ENCODE peak calls at places on chromosome 2, in seven cellular contexts. One of them, this sample, is unnamed.

GRCh38 chr2:29323961-29324360 is 208.7 kb downstream of the CLIP4 start:
- DNase-seq in HuH-7: no peak
- DNase-seq in C1 segment of cervical spinal cord: no peak
- DNase-seq in sigmoid colon: no peak
- DNase-seq in GM06990: no peak
- DNase-seq in GM23248: peak; percentile 65
- DNase-seq in stimulated activated CD8-positive, alpha-beta memory T cell treated with anti-CD3 and anti-CD28 coated beads, Interleukin-12 subunit alpha, Interleukin-12 subunit beta, amount 100 ng/mL, for 1 hour: no peak
- DNase-seq in this sample: no peak

GRCh38 chr2:72181616-72182015 is 34.0 kb upstream of the CYP26B1 start:
- DNase-seq in GM06990: no peak
- DNase-seq in HuH-7: no peak
- DNase-seq in C1 segment of cervical spinal cord: no peak
- DNase-seq in sigmoid colon: no peak
- DNase-seq in GM23248: no peak
- DNase-seq in stimulated activated CD8-positive, alpha-beta memory T cell treated with anti-CD3 and anti-CD28 coated beads, Interleukin-12 subunit alpha, Interleukin-12 subunit beta, amount 100 ng/mL, for 1 hour: no peak
- DNase-seq in this sample: no peak

GRCh38 chr2:174300114-174300513 is 34.6 kb upstream of the SP9 start:
- DNase-seq in HuH-7: no peak
- DNase-seq in GM06990: no peak
- DNase-seq in C1 segment of cervical spinal cord: no peak
- DNase-seq in stimulated activated CD8-positive, alpha-beta memory T cell treated with anti-CD3 and anti-CD28 coated beads, Interleukin-12 subunit alpha, Interleukin-12 subunit beta, amount 100 ng/mL, for 1 hour: no peak
- DNase-seq in GM23248: peak; percentile 33
- DNase-seq in sigmoid colon: no peak
- DNase-seq in this sample: peak; percentile 18

GRCh38 chr2:113080134-113080533 is 12.4 kb downstream of the IL1F10 start:
- DNase-seq in stimulated activated CD8-positive, alpha-beta memory T cell treated with anti-CD3 and anti-CD28 coated beads, Interleukin-12 subunit alpha, Interleukin-12 subunit beta, amount 100 ng/mL, for 1 hour: no peak
- DNase-seq in GM06990: no peak
- DNase-seq in HuH-7: peak; percentile 52
- DNase-seq in sigmoid colon: no peak
- DNase-seq in C1 segment of cervical spinal cord: no peak
- DNase-seq in GM23248: peak; percentile 75
- DNase-seq in this sample: peak; percentile 57

GRCh38 chr2:32289165-32290054 is 11.7 kb downstream of the YIPF4 start:
- DNase-seq in GM06990: no peak
- DNase-seq in sigmoid colon: no peak
- DNase-seq in C1 segment of cervical spinal cord: no peak
- DNase-seq in stimulated activated CD8-positive, alpha-beta memory T cell treated with anti-CD3 and anti-CD28 coated beads, Interleukin-12 subunit alpha, Interleukin-12 subunit beta, amount 100 ng/mL, for 1 hour: no peak
- DNase-seq in GM23248: peak; percentile 76
- DNase-seq in HuH-7: no peak
- DNase-seq in this sample: peak; percentile 27

GRCh38 chr2:204434660-204435462 is 110.4 kb upstream of the PARD3B start:
- DNase-seq in GM23248: peak; percentile 3
- DNase-seq in C1 segment of cervical spinal cord: no peak
- DNase-seq in stimulated activated CD8-positive, alpha-beta memory T cell treated with anti-CD3 and anti-CD28 coated beads, Interleukin-12 subunit alpha, Interleukin-12 subunit beta, amount 100 ng/mL, for 1 hour: no peak
- DNase-seq in sigmoid colon: no peak
- DNase-seq in HuH-7: no peak
- DNase-seq in GM06990: no peak
- DNase-seq in this sample: no peak

GRCh38 chr2:187497858-187498463 is 49.9 kb upstream of the CALCRL start:
- DNase-seq in stimulated activated CD8-positive, alpha-beta memory T cell treated with anti-CD3 and anti-CD28 coated beads, Interleukin-12 subunit alpha, Interleukin-12 subunit beta, amount 100 ng/mL, for 1 hour: no peak
- DNase-seq in C1 segment of cervical spinal cord: no peak
- DNase-seq in sigmoid colon: no peak
- DNase-seq in GM23248: peak; percentile 42
- DNase-seq in HuH-7: no peak
- DNase-seq in GM06990: no peak
- DNase-seq in this sample: no peak

GRCh38 chr2:149579972-149580882 is 7.3 kb downstream of the MMADHC start:
- DNase-seq in GM23248: peak; percentile 35
- DNase-seq in stimulated activated CD8-positive, alpha-beta memory T cell treated with anti-CD3 and anti-CD28 coated beads, Interleukin-12 subunit alpha, Interleukin-12 subunit beta, amount 100 ng/mL, for 1 hour: no peak
- DNase-seq in GM06990: no peak
- DNase-seq in HuH-7: no peak
- DNase-seq in sigmoid colon: no peak
- DNase-seq in C1 segment of cervical spinal cord: no peak
- DNase-seq in this sample: no peak

GRCh38 chr2:3683748-3684454 is 19.5 kb upstream of the DCDC2C start:
- DNase-seq in C1 segment of cervical spinal cord: no peak
- DNase-seq in stimulated activated CD8-positive, alpha-beta memory T cell treated with anti-CD3 and anti-CD28 coated beads, Interleukin-12 subunit alpha, Interleukin-12 subunit beta, amount 100 ng/mL, for 1 hour: no peak
- DNase-seq in GM23248: peak; percentile 8
- DNase-seq in GM06990: no peak
- DNase-seq in sigmoid colon: no peak
- DNase-seq in HuH-7: no peak
- DNase-seq in this sample: no peak

GRCh38 chr2:219544567-219544966 is 739 bp downstream of the TMEM198 start:
- DNase-seq in C1 segment of cervical spinal cord: peak; percentile 18
- DNase-seq in HuH-7: no peak
- DNase-seq in GM06990: no peak
- DNase-seq in GM23248: no peak
- DNase-seq in sigmoid colon: no peak
- DNase-seq in stimulated activated CD8-positive, alpha-beta memory T cell treated with anti-CD3 and anti-CD28 coated beads, Interleukin-12 subunit alpha, Interleukin-12 subunit beta, amount 100 ng/mL, for 1 hour: no peak
- DNase-seq in this sample: no peak

GRCh38 chr2:55776479-55776878 is 82.8 kb upstream of the PNPT1 start:
- DNase-seq in sigmoid colon: no peak
- DNase-seq in C1 segment of cervical spinal cord: no peak
- DNase-seq in GM06990: no peak
- DNase-seq in GM23248: no peak
- DNase-seq in HuH-7: no peak
- DNase-seq in stimulated activated CD8-positive, alpha-beta memory T cell treated with anti-CD3 and anti-CD28 coated beads, Interleukin-12 subunit alpha, Interleukin-12 subunit beta, amount 100 ng/mL, for 1 hour: no peak
- DNase-seq in this sample: no peak

GRCh38 chr2:46164581-46165301 is 132.5 kb upstream of the EPAS1 start:
- DNase-seq in stimulated activated CD8-positive, alpha-beta memory T cell treated with anti-CD3 and anti-CD28 coated beads, Interleukin-12 subunit alpha, Interleukin-12 subunit beta, amount 100 ng/mL, for 1 hour: no peak
- DNase-seq in HuH-7: no peak
- DNase-seq in sigmoid colon: peak; percentile 92
- DNase-seq in C1 segment of cervical spinal cord: no peak
- DNase-seq in GM06990: no peak
- DNase-seq in GM23248: peak; percentile 92
- DNase-seq in this sample: peak; percentile 74

GRCh38 chr2:200964498-200964897 is 1.0 kb upstream of the ORC2 start:
- DNase-seq in sigmoid colon: no peak
- DNase-seq in stimulated activated CD8-positive, alpha-beta memory T cell treated with anti-CD3 and anti-CD28 coated beads, Interleukin-12 subunit alpha, Interleukin-12 subunit beta, amount 100 ng/mL, for 1 hour: no peak
- DNase-seq in C1 segment of cervical spinal cord: no peak
- DNase-seq in HuH-7: no peak
- DNase-seq in GM06990: no peak
- DNase-seq in GM23248: no peak
- DNase-seq in this sample: no peak

GRCh38 chr2:164920430-164920829 is 34.9 kb downstream of the SLC38A11 start:
- DNase-seq in GM06990: no peak
- DNase-seq in C1 segment of cervical spinal cord: no peak
- DNase-seq in GM23248: peak; percentile 96
- DNase-seq in HuH-7: peak; percentile 35
- DNase-seq in sigmoid colon: no peak
- DNase-seq in stimulated activated CD8-positive, alpha-beta memory T cell treated with anti-CD3 and anti-CD28 coated beads, Interleukin-12 subunit alpha, Interleukin-12 subunit beta, amount 100 ng/mL, for 1 hour: no peak
- DNase-seq in this sample: peak; percentile 65

GRCh38 chr2:160703648-160704585 is 210.3 kb upstream of the RBMS1 start:
- DNase-seq in GM06990: peak; percentile 61
- DNase-seq in HuH-7: no peak
- DNase-seq in GM23248: no peak
- DNase-seq in C1 segment of cervical spinal cord: no peak
- DNase-seq in sigmoid colon: no peak
- DNase-seq in stimulated activated CD8-positive, alpha-beta memory T cell treated with anti-CD3 and anti-CD28 coated beads, Interleukin-12 subunit alpha, Interleukin-12 subunit beta, amount 100 ng/mL, for 1 hour: no peak
- DNase-seq in this sample: no peak

GRCh38 chr2:120898496-120898895 is 162.8 kb downstream of the GLI2 start:
- DNase-seq in GM23248: no peak
- DNase-seq in C1 segment of cervical spinal cord: no peak
- DNase-seq in GM06990: no peak
- DNase-seq in HuH-7: no peak
- DNase-seq in stimulated activated CD8-positive, alpha-beta memory T cell treated with anti-CD3 and anti-CD28 coated beads, Interleukin-12 subunit alpha, Interleukin-12 subunit beta, amount 100 ng/mL, for 1 hour: no peak
- DNase-seq in sigmoid colon: no peak
- DNase-seq in this sample: no peak

GRCh38 chr2:151886235-151886634 is 58.0 kb upstream of the ARL5A start:
- DNase-seq in stimulated activated CD8-positive, alpha-beta memory T cell treated with anti-CD3 and anti-CD28 coated beads, Interleukin-12 subunit alpha, Interleukin-12 subunit beta, amount 100 ng/mL, for 1 hour: no peak
- DNase-seq in GM06990: no peak
- DNase-seq in C1 segment of cervical spinal cord: no peak
- DNase-seq in sigmoid colon: no peak
- DNase-seq in HuH-7: no peak
- DNase-seq in GM23248: no peak
- DNase-seq in this sample: peak; percentile 42

GRCh38 chr2:44542520-44542919 is 180.8 kb downstream of the CAMKMT start:
- DNase-seq in C1 segment of cervical spinal cord: no peak
- DNase-seq in GM23248: no peak
- DNase-seq in HuH-7: no peak
- DNase-seq in GM06990: no peak
- DNase-seq in sigmoid colon: no peak
- DNase-seq in stimulated activated CD8-positive, alpha-beta memory T cell treated with anti-CD3 and anti-CD28 coated beads, Interleukin-12 subunit alpha, Interleukin-12 subunit beta, amount 100 ng/mL, for 1 hour: no peak
- DNase-seq in this sample: no peak

GRCh38 chr2:128623776-128624424 is 305.2 kb upstream of the HS6ST1 start:
- DNase-seq in sigmoid colon: no peak
- DNase-seq in C1 segment of cervical spinal cord: no peak
- DNase-seq in GM06990: peak; percentile 48
- DNase-seq in GM23248: peak; percentile 88
- DNase-seq in stimulated activated CD8-positive, alpha-beta memory T cell treated with anti-CD3 and anti-CD28 coated beads, Interleukin-12 subunit alpha, Interleukin-12 subunit beta, amount 100 ng/mL, for 1 hour: no peak
- DNase-seq in HuH-7: no peak
- DNase-seq in this sample: peak; percentile 29

GRCh38 chr2:164000171-164000570 is 264.4 kb upstream of the FIGN start:
- DNase-seq in sigmoid colon: no peak
- DNase-seq in GM23248: peak; percentile 9
- DNase-seq in GM06990: no peak
- DNase-seq in stimulated activated CD8-positive, alpha-beta memory T cell treated with anti-CD3 and anti-CD28 coated beads, Interleukin-12 subunit alpha, Interleukin-12 subunit beta, amount 100 ng/mL, for 1 hour: no peak
- DNase-seq in C1 segment of cervical spinal cord: no peak
- DNase-seq in HuH-7: no peak
- DNase-seq in this sample: no peak

GRCh38 chr2:113032737-113033136 is 19.9 kb downstream of the IL36B start:
- DNase-seq in stimulated activated CD8-positive, alpha-beta memory T cell treated with anti-CD3 and anti-CD28 coated beads, Interleukin-12 subunit alpha, Interleukin-12 subunit beta, amount 100 ng/mL, for 1 hour: no peak
- DNase-seq in GM23248: no peak
- DNase-seq in HuH-7: no peak
- DNase-seq in GM06990: no peak
- DNase-seq in sigmoid colon: no peak
- DNase-seq in C1 segment of cervical spinal cord: no peak
- DNase-seq in this sample: no peak

GRCh38 chr2:593354-594026 is 83.7 kb downstream of the TMEM18 start:
- DNase-seq in HuH-7: no peak
- DNase-seq in GM23248: no peak
- DNase-seq in GM06990: no peak
- DNase-seq in stimulated activated CD8-positive, alpha-beta memory T cell treated with anti-CD3 and anti-CD28 coated beads, Interleukin-12 subunit alpha, Interleukin-12 subunit beta, amount 100 ng/mL, for 1 hour: no peak
- DNase-seq in sigmoid colon: no peak
- DNase-seq in C1 segment of cervical spinal cord: no peak
- DNase-seq in this sample: peak; percentile 71

GRCh38 chr2:8239402-8240127 is 442.3 kb upstream of the ID2 start:
- DNase-seq in GM23248: no peak
- DNase-seq in HuH-7: no peak
- DNase-seq in GM06990: no peak
- DNase-seq in C1 segment of cervical spinal cord: no peak
- DNase-seq in stimulated activated CD8-positive, alpha-beta memory T cell treated with anti-CD3 and anti-CD28 coated beads, Interleukin-12 subunit alpha, Interleukin-12 subunit beta, amount 100 ng/mL, for 1 hour: no peak
- DNase-seq in sigmoid colon: no peak
- DNase-seq in this sample: no peak

GRCh38 chr2:36871068-36871707 is 95.1 kb downstream of the STRN start:
- DNase-seq in GM23248: no peak
- DNase-seq in GM06990: no peak
- DNase-seq in sigmoid colon: no peak
- DNase-seq in stimulated activated CD8-positive, alpha-beta memory T cell treated with anti-CD3 and anti-CD28 coated beads, Interleukin-12 subunit alpha, Interleukin-12 subunit beta, amount 100 ng/mL, for 1 hour: no peak
- DNase-seq in HuH-7: no peak
- DNase-seq in C1 segment of cervical spinal cord: no peak
- DNase-seq in this sample: no peak

GRCh38 chr2:88080545-88080944 is 12.9 kb downstream of the SMYD1 start:
- DNase-seq in sigmoid colon: no peak
- DNase-seq in GM23248: peak; percentile 20
- DNase-seq in C1 segment of cervical spinal cord: no peak
- DNase-seq in HuH-7: no peak
- DNase-seq in stimulated activated CD8-positive, alpha-beta memory T cell treated with anti-CD3 and anti-CD28 coated beads, Interleukin-12 subunit alpha, Interleukin-12 subunit beta, amount 100 ng/mL, for 1 hour: no peak
- DNase-seq in GM06990: no peak
- DNase-seq in this sample: no peak

GRCh38 chr2:136134126-136134525 is 16.2 kb upstream of the CXCR4 start:
- DNase-seq in HuH-7: no peak
- DNase-seq in C1 segment of cervical spinal cord: no peak
- DNase-seq in GM23248: no peak
- DNase-seq in stimulated activated CD8-positive, alpha-beta memory T cell treated with anti-CD3 and anti-CD28 coated beads, Interleukin-12 subunit alpha, Interleukin-12 subunit beta, amount 100 ng/mL, for 1 hour: no peak
- DNase-seq in GM06990: peak; percentile 50
- DNase-seq in sigmoid colon: no peak
- DNase-seq in this sample: no peak

GRCh38 chr2:158809816-158810215 is 14.7 kb downstream of the DAPL1 start:
- DNase-seq in sigmoid colon: no peak
- DNase-seq in stimulated activated CD8-positive, alpha-beta memory T cell treated with anti-CD3 and anti-CD28 coated beads, Interleukin-12 subunit alpha, Interleukin-12 subunit beta, amount 100 ng/mL, for 1 hour: no peak
- DNase-seq in C1 segment of cervical spinal cord: no peak
- DNase-seq in GM23248: no peak
- DNase-seq in HuH-7: no peak
- DNase-seq in GM06990: no peak
- DNase-seq in this sample: no peak